ENCODE peak calls at places on chromosomes 4 and X, in six cellular contexts. M is mammary epithelial cell, V is AG09309, F is cardiac fibroblast, I is astrocyte of the spinal cord, W is tibial nerve. Z is an unnamed sample.

GRCh38 chr4:181987392-181987791 is 255.8 kb upstream of the TENM3 start:
- DNase-seq in M (no peak), V (no peak), F (no peak), I (no peak), W (no peak), Z (no peak)

GRCh38 chrX:113059714-113060113 is 219.1 kb upstream of the AMOT start:
- DNase-seq in M (no peak), V (no peak), F (peak), I (no peak), W (no peak), Z (no peak)

GRCh38 chrX:149286940-149287349 is 218.2 kb downstream of the IDS start:
- DNase-seq in M (peak), V (no peak), F (peak), I (peak), W (no peak), Z (no peak)

GRCh38 chrX:133440081-133440796 is 24.9 kb upstream of the GPC4 start:
- DNase-seq in M (no peak), V (no peak), F (no peak), I (no peak), W (no peak), Z (no peak)

GRCh38 chr4:183097251-183098079 is 1.6 kb upstream of the WWC2 start:
- DNase-seq in M (no peak), V (no peak), F (no peak), I (peak), W (no peak), Z (no peak)

GRCh38 chrX:41889317-41890025 is 33.9 kb downstream of the CASK start:
- DNase-seq in M (peak), V (no peak), F (peak), I (peak), W (no peak), Z (no peak)

GRCh38 chr4:109406337-109406931 is 27.2 kb upstream of the SEC24B start:
- DNase-seq in M (peak), V (peak), F (peak), I (peak), W (no peak), Z (peak)

GRCh38 chr4:123624959-123625358 is 228.4 kb downstream of the SPRY1 start:
- DNase-seq in M (no peak), V (no peak), F (no peak), I (no peak), W (no peak), Z (no peak)

GRCh38 chrX:83169683-83170082 is 338.4 kb upstream of the POU3F4 start:
- DNase-seq in M (no peak), V (no peak), F (no peak), I (no peak), W (no peak), Z (no peak)

DNA sequence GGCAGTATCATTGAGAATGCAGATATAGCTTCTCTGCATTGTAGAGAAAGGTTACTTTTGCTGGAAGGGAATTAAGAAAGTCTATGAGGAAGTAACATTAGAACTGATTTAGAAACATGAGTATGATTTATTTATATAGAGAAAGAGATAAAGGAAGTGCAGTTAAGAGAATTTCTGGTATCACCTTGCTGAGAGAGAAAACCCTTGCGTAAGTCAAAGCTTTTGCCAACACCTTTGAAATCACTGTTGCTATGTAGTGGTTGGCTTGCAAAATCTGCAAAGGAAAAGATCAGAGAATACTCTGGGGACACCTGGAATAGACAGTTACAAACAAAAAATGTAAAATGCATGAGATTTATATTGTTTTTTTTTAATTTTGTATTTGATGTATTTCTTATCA is 137.3 kb upstream of the RXFP1 start:
- DNase-seq in M (no peak), V (no peak), F (no peak), I (no peak), W (no peak), Z (no peak)
- H3K4me3 ChIP-seq in M (no peak), V (no peak), F (no peak), I (no peak), W (no peak), Z (no peak)

GRCh38 chr4:138647433-138647832 is 368.1 kb upstream of the NOCT start:
- DNase-seq in M (no peak), V (no peak), F (no peak), I (no peak), W (no peak), Z (no peak)
- TF ChIP-seq CTCF in M (no peak), V (no peak), F (no peak), I (no peak), W (no peak), Z (no peak)

GRCh38 chrX:140362861-140363260 is 142.0 kb downstream of the SOX3 start:
- DNase-seq in M (no peak), V (no peak), F (no peak), I (no peak), W (no peak), Z (no peak)

GRCh38 chrX:140360924-140361323 is 143.9 kb downstream of the SOX3 start:
- DNase-seq in M (no peak), V (no peak), F (no peak), I (no peak), W (no peak), Z (no peak)

GRCh38 chrX:140354431-140355120 is 150.3 kb downstream of the SOX3 start:
- DNase-seq in M (no peak), V (no peak), F (no peak), I (no peak), W (no peak), Z (no peak)

GRCh38 chrX:140355922-140356321 is 148.9 kb downstream of the SOX3 start:
- DNase-seq in M (no peak), V (no peak), F (no peak), I (no peak), W (no peak), Z (no peak)

GRCh38 chrX:140360284-140360683 is 144.6 kb downstream of the SOX3 start:
- DNase-seq in M (no peak), V (no peak), F (no peak), I (no peak), W (no peak), Z (no peak)
- H3K4me3 ChIP-seq in M (no peak), V (no peak), F (no peak), I (no peak), W (no peak), Z (no peak)

GRCh38 chr4:124631760-124632159 is 80.8 kb downstream of the ANKRD50 start:
- DNase-seq in M (peak), V (peak), F (peak), I (peak), W (no peak), Z (peak)
- TF ChIP-seq CTCF in M (no peak), V (no peak), F (no peak), I (no peak), W (no peak), Z (no peak)

GRCh38 chr4:41851621-41852020 is 83.6 kb upstream of the TMEM33 start:
- DNase-seq in M (no peak), V (no peak), F (no peak), I (no peak), W (no peak), Z (no peak)
- H3K4me3 ChIP-seq in M (no peak), V (no peak), F (no peak), I (no peak), W (no peak), Z (no peak)